ENCODE peak calls at places on chromosome 10, in four cellular contexts. S, H, X and G are unnamed samples.

GRCh38 chr10:103493362-103493871 is at the start of gene NEURL1:
- DNase-seq in S (peak), H (no peak), X (peak), G (peak)

GRCh38 chr10:124943301-124944092 is 1.6 kb downstream of the ZRANB1 start:
- DNase-seq in S (no peak), H (no peak), X (no peak), G (no peak)

GRCh38 chr10:50294582-50294981 is 43.3 kb upstream of the ASAH2 start:
- DNase-seq in S (no peak), H (no peak), X (no peak), G (no peak)

GRCh38 chr10:110361800-110362456 is 57.2 kb upstream of the SMNDC1 start:
- DNase-seq in S (no peak), H (no peak), X (peak), G (no peak)

GRCh38 chr10:10826125-10826524 is 191.5 kb upstream of the CELF2 start:
- DNase-seq in S (no peak), H (no peak), X (no peak), G (no peak)

GRCh38 chr10:59234814-59235429 is 58.5 kb downstream of the PHYHIPL start:
- DNase-seq in S (no peak), H (peak), X (peak), G (peak)

GRCh38 chr10:18195060-18195799 is 55.0 kb downstream of the CACNB2 start:
- DNase-seq in S (peak), H (no peak), X (no peak), G (no peak)

GRCh38 chr10:67492317-67493019 is 203.5 kb downstream of the CTNNA3 start:
- DNase-seq in S (no peak), H (no peak), X (no peak), G (no peak)

GRCh38 chr10:33201056-33201780 is 133.2 kb downstream of the NRP1 start:
- DNase-seq in S (no peak), H (no peak), X (no peak), G (no peak)

GRCh38 chr10:4403638-4404252 is 422.3 kb upstream of the AKR1E2 start:
- DNase-seq in S (no peak), H (no peak), X (no peak), G (no peak)

GRCh38 chr10:107028249-107028648 is 136.3 kb downstream of the SORCS1 start:
- DNase-seq in S (no peak), H (no peak), X (no peak), G (no peak)

GRCh38 chr10:106967482-106967881 is 197.0 kb downstream of the SORCS1 start:
- DNase-seq in S (no peak), H (no peak), X (no peak), G (no peak)

GRCh38 chr10:51666476-51666875 is 32.9 kb downstream of the CSTF2T start:
- DNase-seq in S (no peak), H (no peak), X (no peak), G (no peak)

GRCh38 chr10:81414038-81414437 is 461.0 kb upstream of the NRG3 start:
- DNase-seq in S (no peak), H (peak), X (peak), G (peak)

GRCh38 chr10:124603376-124604213 is 140.6 kb downstream of the FAM53B start:
- DNase-seq in S (no peak), H (no peak), X (no peak), G (no peak)

GRCh38 chr10:125980521-125980920 is 84.2 kb downstream of the FANK1 start:
- DNase-seq in S (no peak), H (no peak), X (no peak), G (no peak)

GRCh38 chr10:125984346-125984745 is 88.0 kb downstream of the FANK1 start:
- DNase-seq in S (no peak), H (no peak), X (no peak), G (no peak)

GRCh38 chr10:125979976-125980375 is 83.6 kb downstream of the FANK1 start:
- DNase-seq in S (no peak), H (no peak), X (no peak), G (no peak)

GRCh38 chr10:125983161-125983560 is 86.8 kb downstream of the FANK1 start:
- DNase-seq in S (no peak), H (no peak), X (peak), G (no peak)

GRCh38 chr10:125982256-125982948 is 86.0 kb downstream of the FANK1 start:
- DNase-seq in S (peak), H (peak), X (peak), G (peak)
- TF ChIP-seq CTCF in S (peak), H (peak), X (peak), G (peak)

DNA sequence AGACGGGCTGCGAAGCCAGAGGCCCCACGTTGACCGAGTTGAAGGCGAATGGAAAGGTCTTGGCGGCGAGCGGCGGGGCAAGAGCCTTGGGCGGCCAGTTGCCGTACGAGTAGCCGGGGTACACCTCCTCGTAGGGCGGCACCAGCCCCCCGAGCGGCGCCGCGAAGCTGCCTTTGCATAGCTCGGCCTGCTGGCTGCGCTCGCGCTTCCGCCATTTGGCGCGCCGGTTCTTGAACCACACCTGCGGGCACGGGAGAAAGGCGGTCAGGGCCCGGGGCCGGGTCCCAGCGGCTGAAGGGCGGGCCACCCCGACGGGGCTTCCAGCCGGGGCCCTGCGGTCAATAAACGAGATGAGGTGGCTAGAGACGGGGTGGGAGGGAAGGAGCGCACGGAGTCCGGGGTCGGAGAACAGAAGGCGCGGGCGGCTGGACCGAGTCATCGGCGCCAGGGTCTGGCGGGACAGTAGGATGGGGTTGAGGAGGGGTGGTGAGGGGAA is 4.8 kb downstream of the ELOVL3 start:
- DNase-seq in S (peak), H (peak), X (peak), G (peak)
- TF ChIP-seq CTCF in S (no peak), H (no peak), X (peak), G (no peak)

DNA sequence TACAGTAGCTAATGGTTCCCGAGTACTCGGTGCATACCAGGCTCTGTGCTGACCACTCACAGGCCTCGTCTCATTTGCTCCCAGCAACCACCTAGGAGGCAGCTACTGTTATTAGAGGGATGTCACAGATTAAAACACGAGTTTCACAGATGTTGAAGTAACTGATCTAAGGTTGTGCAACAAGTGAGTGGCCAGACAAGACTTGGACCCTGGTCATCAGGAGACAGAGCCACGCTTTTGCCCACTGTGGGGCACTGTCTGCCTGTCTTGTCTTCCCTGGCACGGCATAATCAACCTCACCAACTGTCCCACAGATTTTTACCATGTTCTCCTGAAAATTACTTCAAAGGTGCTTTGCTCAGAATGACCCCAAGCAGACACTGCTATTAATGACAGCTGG is 111.6 kb upstream of the HABP2 start:
- DNase-seq in S (no peak), H (no peak), X (peak), G (no peak)
- TF ChIP-seq CTCF in S (no peak), H (no peak), X (peak), G (no peak)

DNA sequence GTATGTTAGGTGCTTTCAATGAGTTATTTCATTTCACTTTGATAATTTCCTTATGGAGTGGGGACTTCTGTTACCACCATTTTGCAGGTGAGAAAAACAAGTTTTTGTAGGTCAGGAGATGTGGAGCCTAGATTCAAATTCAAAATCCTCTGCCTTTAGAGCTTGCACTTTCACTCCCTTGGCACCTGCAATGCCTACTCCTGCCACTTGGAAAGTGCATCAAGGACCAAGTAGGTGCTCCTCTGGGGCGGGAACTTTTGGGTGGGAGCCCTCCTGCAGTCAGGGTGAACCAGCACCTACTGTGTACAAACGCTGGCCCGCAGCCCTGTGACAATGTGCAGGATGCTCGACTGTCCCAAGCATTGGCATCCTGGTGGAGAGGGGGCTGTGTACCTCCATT is 199.0 kb downstream of the EMX2 start:
- DNase-seq in S (no peak), H (no peak), X (no peak), G (no peak)
- TF ChIP-seq CTCF in S (no peak), H (peak), X (peak), G (peak)

GRCh38 chr10:69969961-69970360 is 82.7 kb upstream of the MACROH2A2 start:
- DNase-seq in S (no peak), H (no peak), X (no peak), G (no peak)

GRCh38 chr10:69972951-69973350 is 79.7 kb upstream of the MACROH2A2 start:
- DNase-seq in S (no peak), H (no peak), X (no peak), G (no peak)

GRCh38 chr10:69965919-69966662 is 86.6 kb upstream of the MACROH2A2 start:
- DNase-seq in S (peak), H (no peak), X (no peak), G (no peak)

GRCh38 chr10:69965086-69965485 is 87.6 kb upstream of the MACROH2A2 start:
- DNase-seq in S (peak), H (no peak), X (no peak), G (no peak)

DNA sequence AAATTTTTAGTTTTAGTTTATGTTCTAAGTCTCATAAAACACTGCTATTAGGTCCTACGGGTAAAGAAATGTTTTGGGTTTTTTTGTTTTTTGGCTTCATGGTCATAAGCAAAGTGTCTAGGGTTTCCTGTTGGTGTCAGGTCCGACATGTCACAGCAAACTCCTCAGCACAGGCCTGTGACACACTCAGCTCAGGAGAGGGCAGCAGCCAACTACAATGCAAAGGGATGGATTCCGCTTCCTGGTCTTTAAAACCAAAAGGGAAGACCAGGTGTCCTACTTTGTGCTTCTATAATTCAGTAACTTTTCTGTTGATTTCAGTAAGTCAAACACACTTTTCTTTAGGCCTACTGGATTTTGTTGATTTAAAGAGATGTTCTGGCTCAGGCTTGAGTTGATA is 83.8 kb upstream of the MACROH2A2 start:
- DNase-seq in S (no peak), H (no peak), X (peak), G (no peak)
- TF ChIP-seq CTCF in S (no peak), H (no peak), X (peak), G (peak)

GRCh38 chr10:72062341-72062740 is 26.0 kb downstream of the SPOCK2 start:
- DNase-seq in S (no peak), H (no peak), X (no peak), G (no peak)

GRCh38 chr10:72061930-72062329 is 26.4 kb downstream of the SPOCK2 start:
- DNase-seq in S (no peak), H (no peak), X (no peak), G (no peak)

GRCh38 chr10:72059843-72060822 is 28.2 kb downstream of the SPOCK2 start:
- DNase-seq in S (no peak), H (no peak), X (no peak), G (no peak)

GRCh38 chr10:72062832-72063702 is 25.3 kb downstream of the SPOCK2 start:
- DNase-seq in S (no peak), H (no peak), X (no peak), G (no peak)

GRCh38 chr10:72061491-72061890 is 26.9 kb downstream of the SPOCK2 start:
- DNase-seq in S (no peak), H (peak), X (peak), G (no peak)
- TF ChIP-seq CTCF in S (no peak), H (no peak), X (peak), G (no peak)

GRCh38 chr10:92848441-92849233 is at the start of gene EXOC6:
- DNase-seq in S (peak), H (peak), X (peak), G (peak)
- TF ChIP-seq CTCF in S (no peak), H (peak), X (peak), G (no peak)

GRCh38 chr10:116676118-116676517 is 55.4 kb downstream of the PNLIPRP2 start:
- DNase-seq in S (no peak), H (no peak), X (no peak), G (no peak)
- TF ChIP-seq CTCF in S (no peak), H (no peak), X (no peak), G (no peak)

DNA sequence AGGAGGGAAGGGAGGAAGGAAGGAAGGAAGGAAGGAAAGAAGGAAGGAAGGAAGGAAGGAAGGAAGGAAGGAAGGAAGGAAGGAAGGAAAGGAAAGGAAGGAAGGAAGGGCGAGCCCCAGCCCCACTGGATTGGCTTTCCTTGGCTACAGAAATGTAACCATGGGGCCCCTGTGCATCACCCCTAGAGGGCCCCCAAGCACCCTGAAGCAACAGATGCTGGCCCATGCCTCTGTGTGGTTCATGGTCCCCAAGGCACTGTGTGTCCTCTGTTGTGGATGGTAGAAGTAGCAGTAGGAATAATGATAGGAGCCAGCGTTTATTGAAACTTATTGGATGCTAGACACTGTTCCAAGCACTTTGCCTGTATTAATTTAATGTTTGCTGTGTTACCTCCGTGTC is 116.6 kb upstream of the MACROH2A2 start:
- DNase-seq in S (no peak), H (no peak), X (peak), G (no peak)
- TF ChIP-seq CTCF in S (no peak), H (no peak), X (peak), G (no peak)